ENCODE peak calls at places on chromosomes 2 and 18, in six cellular contexts. One of them, this sample, is unnamed.

GRCh38 chr2:44016282-44016681 is 20.5 kb upstream of the LRPPRC start:
- DNase-seq in GM06990: no peak
- DNase-seq in pancreas: peak
- DNase-seq in astrocyte: peak
- DNase-seq in T-helper 2 cell: no peak
- DNase-seq in iris pigment epithelial cell: peak
- DNase-seq in this sample: no peak

GRCh38 chr18:27750014-27750413 is 426.9 kb downstream of the CDH2 start:
- DNase-seq in T-helper 2 cell: no peak
- DNase-seq in GM06990: no peak
- DNase-seq in iris pigment epithelial cell: peak
- DNase-seq in astrocyte: peak
- DNase-seq in pancreas: no peak
- DNase-seq in this sample: no peak

GRCh38 chr2:46655551-46656436 is 176.4 kb downstream of the TMEM247 start:
- DNase-seq in GM06990: no peak
- DNase-seq in pancreas: no peak
- DNase-seq in astrocyte: peak
- DNase-seq in T-helper 2 cell: no peak
- DNase-seq in iris pigment epithelial cell: peak
- DNase-seq in this sample: no peak

GRCh38 chr2:9262671-9263171 is 56.1 kb downstream of the ASAP2 start:
- DNase-seq in iris pigment epithelial cell: no peak
- DNase-seq in GM06990: no peak
- DNase-seq in T-helper 2 cell: no peak
- DNase-seq in astrocyte: no peak
- DNase-seq in pancreas: no peak
- DNase-seq in this sample: no peak

GRCh38 chr2:183059561-183059960 is 19.0 kb upstream of the DUSP19 start:
- DNase-seq in iris pigment epithelial cell: peak
- DNase-seq in astrocyte: peak
- DNase-seq in GM06990: no peak
- DNase-seq in T-helper 2 cell: no peak
- DNase-seq in pancreas: no peak
- DNase-seq in this sample: no peak

GRCh38 chr2:1972428-1972827 is 228.1 kb upstream of the PXDN start:
- DNase-seq in astrocyte: peak
- DNase-seq in iris pigment epithelial cell: peak
- DNase-seq in GM06990: no peak
- DNase-seq in pancreas: no peak
- DNase-seq in T-helper 2 cell: no peak
- DNase-seq in this sample: no peak

GRCh38 chr2:88903744-88904353 is 212.4 kb downstream of the RPIA start:
- DNase-seq in GM06990: no peak
- DNase-seq in pancreas: no peak
- DNase-seq in T-helper 2 cell: no peak
- DNase-seq in astrocyte: no peak
- DNase-seq in iris pigment epithelial cell: peak
- DNase-seq in this sample: no peak

GRCh38 chr2:152618188-152618564 is 99.1 kb downstream of the PRPF40A start:
- DNase-seq in T-helper 2 cell: no peak
- DNase-seq in iris pigment epithelial cell: no peak
- DNase-seq in pancreas: no peak
- DNase-seq in GM06990: no peak
- DNase-seq in astrocyte: peak
- DNase-seq in this sample: no peak

GRCh38 chr2:219533930-219534661 is 9.5 kb downstream of the CHPF start:
- DNase-seq in pancreas: no peak
- DNase-seq in GM06990: no peak
- DNase-seq in iris pigment epithelial cell: no peak
- DNase-seq in T-helper 2 cell: no peak
- DNase-seq in astrocyte: no peak
- DNase-seq in this sample: no peak

GRCh38 chr2:191907545-191907944 is 60.7 kb upstream of the CAVIN2 start:
- DNase-seq in iris pigment epithelial cell: no peak
- DNase-seq in pancreas: no peak
- DNase-seq in astrocyte: no peak
- DNase-seq in T-helper 2 cell: no peak
- DNase-seq in GM06990: no peak
- DNase-seq in this sample: no peak

GRCh38 chr2:177295479-177295878 is 31.0 kb upstream of the NFE2L2 start:
- DNase-seq in astrocyte: peak
- DNase-seq in GM06990: no peak
- DNase-seq in pancreas: no peak
- DNase-seq in iris pigment epithelial cell: peak
- DNase-seq in T-helper 2 cell: no peak
- DNase-seq in this sample: no peak

GRCh38 chr2:242030858-242031257 is 161.3 kb downstream of the RTP5 start:
- DNase-seq in iris pigment epithelial cell: no peak
- DNase-seq in pancreas: peak
- DNase-seq in GM06990: no peak
- DNase-seq in astrocyte: no peak
- DNase-seq in T-helper 2 cell: no peak
- DNase-seq in this sample: no peak

GRCh38 chr2:64052468-64053241 is 33.4 kb upstream of the VPS54 start:
- DNase-seq in pancreas: no peak
- DNase-seq in astrocyte: no peak
- DNase-seq in GM06990: no peak
- DNase-seq in iris pigment epithelial cell: no peak
- DNase-seq in T-helper 2 cell: no peak
- DNase-seq in this sample: no peak

GRCh38 chr18:33558529-33558928 is 19.5 kb upstream of the ASXL3 start:
- DNase-seq in astrocyte: no peak
- DNase-seq in T-helper 2 cell: no peak
- DNase-seq in iris pigment epithelial cell: no peak
- DNase-seq in GM06990: no peak
- DNase-seq in pancreas: no peak
- DNase-seq in this sample: no peak

GRCh38 chr18:78595924-78596573 is 383.6 kb upstream of the SALL3 start:
- DNase-seq in iris pigment epithelial cell: no peak
- DNase-seq in astrocyte: no peak
- DNase-seq in GM06990: no peak
- DNase-seq in pancreas: no peak
- DNase-seq in T-helper 2 cell: no peak
- DNase-seq in this sample: no peak

GRCh38 chr2:66014450-66014849 is 420.5 kb upstream of the MEIS1 start:
- DNase-seq in T-helper 2 cell: no peak
- DNase-seq in pancreas: no peak
- DNase-seq in astrocyte: no peak
- DNase-seq in GM06990: no peak
- DNase-seq in iris pigment epithelial cell: no peak
- DNase-seq in this sample: no peak

GRCh38 chr2:188601391-188601790 is 309.7 kb downstream of the GULP1 start:
- DNase-seq in astrocyte: peak
- DNase-seq in pancreas: no peak
- DNase-seq in T-helper 2 cell: no peak
- DNase-seq in GM06990: no peak
- DNase-seq in iris pigment epithelial cell: no peak
- DNase-seq in this sample: no peak

GRCh38 chr2:74201196-74201595 is 2.8 kb downstream of the MTHFD2 start:
- DNase-seq in GM06990: no peak
- DNase-seq in iris pigment epithelial cell: no peak
- DNase-seq in pancreas: no peak
- DNase-seq in astrocyte: no peak
- DNase-seq in T-helper 2 cell: no peak
- DNase-seq in this sample: no peak

GRCh38 chr18:25880441-25880840 is 210.0 kb downstream of the SS18 start:
- DNase-seq in iris pigment epithelial cell: no peak
- DNase-seq in T-helper 2 cell: no peak
- DNase-seq in astrocyte: no peak
- DNase-seq in pancreas: no peak
- DNase-seq in GM06990: no peak
- DNase-seq in this sample: no peak

This sample was measured in T-helper 1 cell.